ENCODE peak calls at places on chromosomes 12 and 14, in four cellular contexts. One of them, this sample, is unnamed.

GRCh38 chr14:61080591-61081010 is 99.6 kb downstream of the SLC38A6 start:
- DNase-seq in posterior cingulate gyrus: no peak
- DNase-seq in NCI-H510A treated with DMSO at 0.1 percent for 48 hours: no peak
- DNase-seq in mammary epithelial cell: no peak
- DNase-seq in this sample: no peak

GRCh38 chr14:96256420-96256819 is 410 bp downstream of the BDKRB1 start:
- DNase-seq in mammary epithelial cell: peak
- DNase-seq in NCI-H510A treated with DMSO at 0.1 percent for 48 hours: no peak
- DNase-seq in posterior cingulate gyrus: no peak
- DNase-seq in this sample: no peak

GRCh38 chr14:103517626-103518415 is 4.8 kb downstream of the CKB start:
- DNase-seq in mammary epithelial cell: no peak
- DNase-seq in NCI-H510A treated with DMSO at 0.1 percent for 48 hours: no peak
- DNase-seq in posterior cingulate gyrus: peak
- DNase-seq in this sample: no peak

GRCh38 chr12:91565246-91565645 is 382.6 kb upstream of the DCN start:
- DNase-seq in mammary epithelial cell: no peak
- DNase-seq in NCI-H510A treated with DMSO at 0.1 percent for 48 hours: no peak
- DNase-seq in posterior cingulate gyrus: peak
- DNase-seq in this sample: no peak

GRCh38 chr12:78963439-78964222 is 99.1 kb downstream of the SYT1 start:
- DNase-seq in posterior cingulate gyrus: no peak
- DNase-seq in mammary epithelial cell: peak
- DNase-seq in NCI-H510A treated with DMSO at 0.1 percent for 48 hours: no peak
- DNase-seq in this sample: no peak

GRCh38 chr12:29278673-29279420 is 102.1 kb downstream of the ERGIC2 start:
- DNase-seq in mammary epithelial cell: no peak
- DNase-seq in NCI-H510A treated with DMSO at 0.1 percent for 48 hours: no peak
- DNase-seq in posterior cingulate gyrus: no peak
- DNase-seq in this sample: no peak

GRCh38 chr12:93008044-93008778 is 79.1 kb upstream of the EEA1 start:
- DNase-seq in NCI-H510A treated with DMSO at 0.1 percent for 48 hours: no peak
- DNase-seq in mammary epithelial cell: no peak
- DNase-seq in posterior cingulate gyrus: no peak
- DNase-seq in this sample: no peak

GRCh38 chr12:74185360-74185759 is 352.3 kb upstream of the ATXN7L3B start:
- DNase-seq in posterior cingulate gyrus: no peak
- DNase-seq in mammary epithelial cell: no peak
- DNase-seq in NCI-H510A treated with DMSO at 0.1 percent for 48 hours: no peak
- DNase-seq in this sample: no peak

GRCh38 chr14:91144425-91145145 is 30.7 kb downstream of the DGLUCY start:
- DNase-seq in NCI-H510A treated with DMSO at 0.1 percent for 48 hours: no peak
- DNase-seq in posterior cingulate gyrus: no peak
- DNase-seq in mammary epithelial cell: no peak
- DNase-seq in this sample: no peak

GRCh38 chr12:28899951-28900350 is 249.1 kb upstream of the FAR2 start:
- DNase-seq in posterior cingulate gyrus: no peak
- DNase-seq in mammary epithelial cell: peak
- DNase-seq in NCI-H510A treated with DMSO at 0.1 percent for 48 hours: no peak
- DNase-seq in this sample: no peak

GRCh38 chr14:68285421-68286179 is 466.0 kb downstream of the RAD51B start:
- DNase-seq in posterior cingulate gyrus: no peak
- DNase-seq in mammary epithelial cell: no peak
- DNase-seq in NCI-H510A treated with DMSO at 0.1 percent for 48 hours: no peak
- DNase-seq in this sample: peak

GRCh38 chr14:35879654-35880249 is 53.6 kb downstream of the BRMS1L start:
- DNase-seq in mammary epithelial cell: no peak
- DNase-seq in posterior cingulate gyrus: no peak
- DNase-seq in NCI-H510A treated with DMSO at 0.1 percent for 48 hours: peak
- DNase-seq in this sample: peak

GRCh38 chr12:47838286-47838931 is 18.7 kb upstream of the HDAC7 start:
- DNase-seq in NCI-H510A treated with DMSO at 0.1 percent for 48 hours: peak
- DNase-seq in posterior cingulate gyrus: peak
- DNase-seq in mammary epithelial cell: no peak
- DNase-seq in this sample: peak

GRCh38 chr12:103469716-103470115 is 26.1 kb downstream of the C12orf42 start:
- DNase-seq in mammary epithelial cell: no peak
- DNase-seq in posterior cingulate gyrus: no peak
- DNase-seq in NCI-H510A treated with DMSO at 0.1 percent for 48 hours: no peak
- DNase-seq in this sample: no peak

GRCh38 chr12:9973951-9974350 is 2.7 kb downstream of the CLEC12A start:
- DNase-seq in posterior cingulate gyrus: no peak
- DNase-seq in mammary epithelial cell: no peak
- DNase-seq in NCI-H510A treated with DMSO at 0.1 percent for 48 hours: no peak
- DNase-seq in this sample: no peak

GRCh38 chr14:57732886-57733285 is 133.0 kb downstream of the SLC35F4 start:
- DNase-seq in NCI-H510A treated with DMSO at 0.1 percent for 48 hours: no peak
- DNase-seq in posterior cingulate gyrus: no peak
- DNase-seq in mammary epithelial cell: no peak
- DNase-seq in this sample: no peak

GRCh38 chr12:3920378-3921141 is 47.4 kb upstream of the PARP11 start:
- DNase-seq in posterior cingulate gyrus: no peak
- DNase-seq in NCI-H510A treated with DMSO at 0.1 percent for 48 hours: no peak
- DNase-seq in mammary epithelial cell: no peak
- DNase-seq in this sample: no peak

GRCh38 chr14:103118663-103119404 is 4.4 kb upstream of the TNFAIP2 start:
- DNase-seq in mammary epithelial cell: no peak
- DNase-seq in NCI-H510A treated with DMSO at 0.1 percent for 48 hours: no peak
- DNase-seq in posterior cingulate gyrus: peak
- DNase-seq in this sample: no peak

GRCh38 chr12:124698211-124698997 is 131.0 kb upstream of the NCOR2 start:
- DNase-seq in NCI-H510A treated with DMSO at 0.1 percent for 48 hours: no peak
- DNase-seq in mammary epithelial cell: no peak
- DNase-seq in posterior cingulate gyrus: no peak
- DNase-seq in this sample: no peak

This sample was measured in Kasumi-1.